ENCODE peak calls at places on chromosomes 13 and 19, in six cellular contexts. N is heart right ventricle, Q is mesendoderm, L is mucosa of descending colon, H is breast epithelium, R is cardiac muscle cell. U is an unnamed sample.
A peak's percentile ranks its signal among the peaks of the same experiment; 100 is the strongest.

GRCh38 chr19:11479470-11480080 is 1.3 kb downstream of the ELAVL3 start:
- DNase-seq in N (no peak), Q (peak; percentile 78), L (peak; percentile 69), H (no peak), R (peak; percentile 26), U (no peak)

GRCh38 chr19:12821761-12822160 is 12.6 kb downstream of the RTBDN start:
- DNase-seq in N (no peak), Q (no peak), L (no peak), H (no peak), R (no peak), U (no peak)

GRCh38 chr13:99289674-99290337 is 17.4 kb downstream of the GPR183 start:
- DNase-seq in N (no peak), Q (no peak), L (no peak), H (no peak), R (no peak), U (no peak)

GRCh38 chr13:30398601-30399072 is 23.7 kb upstream of the UBE2L5 start:
- DNase-seq in N (no peak), Q (no peak), L (peak; percentile 54), H (no peak), R (peak; percentile 38), U (no peak)

GRCh38 chr19:13103961-13104847 is 1.5 kb upstream of the LYL1 start:
- DNase-seq in N (peak; percentile 85), Q (peak; percentile 33), L (peak; percentile 69), H (no peak), R (no peak), U (no peak)

GRCh38 chr13:99468971-99469545 is 32.2 kb upstream of the TM9SF2 start:
- DNase-seq in N (no peak), Q (peak; percentile 59), L (no peak), H (no peak), R (peak; percentile 14), U (no peak)

GRCh38 chr13:39232401-39232980 is 194.2 kb downstream of the NHLRC3 start:
- DNase-seq in N (no peak), Q (no peak), L (no peak), H (no peak), R (no peak), U (no peak)

GRCh38 chr19:50518091-50519005 is 4.6 kb upstream of the ASPDH start:
- DNase-seq in N (no peak), Q (no peak), L (peak; percentile 19), H (no peak), R (no peak), U (no peak)

GRCh38 chr19:2290441-2291184 is 8.6 kb upstream of the PEAK3 start:
- DNase-seq in N (no peak), Q (no peak), L (no peak), H (no peak), R (no peak), U (no peak)

GRCh38 chr19:10756371-10756770 is 38.5 kb downstream of the DNM2 start:
- DNase-seq in N (no peak), Q (no peak), L (no peak), H (no peak), R (no peak), U (no peak)

GRCh38 chr13:46516624-46517318 is 36.2 kb upstream of the LRCH1 start:
- DNase-seq in N (peak; percentile 35), Q (no peak), L (no peak), H (no peak), R (peak; percentile 41), U (no peak)

GRCh38 chr13:114012141-114012540 is 38.3 kb upstream of the C13orf46 start:
- DNase-seq in N (no peak), Q (no peak), L (no peak), H (no peak), R (no peak), U (no peak)

GRCh38 chr19:8308891-8309291 is 733 bp upstream of the CD320 start:
- DNase-seq in N (peak; percentile 5), Q (no peak), L (peak; percentile 33), H (no peak), R (no peak), U (peak; percentile 51)

GRCh38 chr19:18009412-18010066 is 1.6 kb downstream of the ARRDC2 start:
- DNase-seq in N (no peak), Q (no peak), L (no peak), H (no peak), R (no peak), U (no peak)

GRCh38 chr19:11423164-11423803 is 4.2 kb upstream of the RGL3 start:
- DNase-seq in N (no peak), Q (no peak), L (no peak), H (no peak), R (no peak), U (no peak)

GRCh38 chr19:38707512-38708114 is 36.7 kb downstream of the CAPN12 start:
- DNase-seq in N (peak; percentile 84), Q (no peak), L (no peak), H (peak; percentile 85), R (peak; percentile 61), U (no peak)

GRCh38 chr13:73722120-73722519 is 412.1 kb downstream of the KLF12 start:
- DNase-seq in N (no peak), Q (peak; percentile 63), L (no peak), H (no peak), R (peak; percentile 49), U (no peak)

GRCh38 chr19:7787141-7787540 is 24.1 kb downstream of the CLEC4M start:
- DNase-seq in N (no peak), Q (peak; percentile 40), L (no peak), H (no peak), R (no peak), U (no peak)

GRCh38 chr19:50548191-50549058 is 19.8 kb downstream of the LRRC4B start:
- DNase-seq in N (no peak), Q (no peak), L (no peak), H (no peak), R (no peak), U (no peak)

GRCh38 chr13:103349664-103350063 is 283.4 kb upstream of the SLC10A2 start:
- DNase-seq in N (peak; percentile 34), Q (no peak), L (no peak), H (no peak), R (no peak), U (no peak)

GRCh38 chr19:48830965-48831364 is 5.3 kb downstream of the HSD17B14 start:
- DNase-seq in N (no peak), Q (peak; percentile 43), L (no peak), H (no peak), R (no peak), U (no peak)

GRCh38 chr19:27657271-27658051 is 1555.5 kb downstream of the UQCRFS1 start:
- DNase-seq in N (no peak), Q (no peak), L (no peak), H (no peak), R (no peak), U (peak; percentile 20)

GRCh38 chr19:40286674-40287421 is 1.7 kb upstream of the AKT2 start:
- DNase-seq in N (no peak), Q (no peak), L (no peak), H (no peak), R (no peak), U (no peak)

GRCh38 chr13:109747524-109747923 is 38.9 kb downstream of the IRS2 start:
- DNase-seq in N (no peak), Q (no peak), L (no peak), H (no peak), R (no peak), U (no peak)

DNA sequence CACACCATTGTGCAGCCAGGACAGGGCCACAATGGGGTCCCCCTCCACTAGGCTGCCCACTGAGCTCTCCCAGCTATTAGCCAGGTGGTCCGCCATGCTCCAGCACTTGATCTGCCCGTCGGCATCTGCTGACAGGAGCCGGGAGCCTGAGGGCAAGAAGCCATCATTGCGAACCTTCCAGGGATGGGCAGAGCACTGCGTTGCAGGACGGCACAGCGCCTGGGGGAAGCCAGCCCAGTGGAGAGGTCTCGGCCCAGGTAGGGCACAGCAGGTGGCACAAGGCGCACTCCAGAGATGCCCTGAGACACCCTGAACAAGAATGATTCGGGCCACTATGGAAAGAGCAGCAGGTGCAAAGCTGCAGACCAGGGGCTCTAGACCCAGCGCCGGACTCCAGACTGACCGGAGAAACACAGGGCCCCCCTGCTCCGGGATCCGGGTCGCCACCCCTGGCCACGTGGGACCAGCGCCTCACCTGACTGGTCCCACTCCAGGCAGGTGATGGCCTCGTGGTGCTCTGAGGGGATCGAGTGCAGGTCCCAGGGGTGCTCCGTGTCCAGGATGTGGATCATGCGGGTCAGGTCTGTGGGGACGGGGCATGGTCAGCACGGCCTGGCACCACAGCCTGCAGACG is 3.2 kb downstream of the MED16 start:
- DNase-seq in N (no peak), Q (no peak), L (no peak), H (no peak), R (no peak), U (no peak)
- H3K36me3 ChIP-seq in N (peaks cover 40% of the 10 kb centered on the region), Q (peaks cover 2% of the 10 kb centered on the region), L (peaks cover 5% of the 10 kb centered on the region), H (no peaks in the 10 kb centered on the region), R (no peaks in the 10 kb centered on the region), U (peaks cover 52% of the 10 kb centered on the region)

DNA sequence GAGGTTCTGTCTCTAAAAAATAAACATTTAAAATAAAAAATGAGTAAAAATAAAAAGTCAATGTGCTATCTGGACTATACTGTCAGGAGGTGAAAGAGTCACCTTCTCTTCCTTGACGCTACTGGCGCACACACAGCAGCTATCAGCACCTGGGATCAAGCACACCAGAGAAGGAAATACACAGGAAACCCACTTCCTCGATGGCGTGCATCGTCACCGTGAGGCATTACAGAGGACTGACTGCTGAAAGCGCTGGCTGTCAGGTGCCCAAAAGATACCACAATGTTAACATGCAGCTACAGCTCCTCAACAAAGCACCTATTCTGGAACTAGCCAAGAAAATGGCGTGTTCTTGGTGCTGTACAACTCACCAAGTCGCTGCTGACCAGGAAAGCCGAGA is 6.1 kb downstream of the SLC35E1 start:
- DNase-seq in N (no peak), Q (no peak), L (no peak), H (peak; percentile 45), R (no peak), U (no peak)
- H3K36me3 ChIP-seq in N (peaks cover 91% of the 10 kb centered on the region), Q (peaks cover 13% of the 10 kb centered on the region), L (no peaks in the 10 kb centered on the region), H (no peaks in the 10 kb centered on the region), R (peaks cover 34% of the 10 kb centered on the region), U (peaks cover 78% of the 10 kb centered on the region)

GRCh38 chr19:4441994-4442845 is 15.4 kb downstream of the UBXN6 start:
- DNase-seq in N (no peak), Q (no peak), L (no peak), H (no peak), R (no peak), U (no peak)

GRCh38 chr19:4436231-4436630 is 21.4 kb downstream of the UBXN6 start:
- DNase-seq in N (no peak), Q (no peak), L (no peak), H (no peak), R (no peak), U (no peak)

GRCh38 chr19:4442846-4443146 is 14.8 kb downstream of the UBXN6 start:
- DNase-seq in N (no peak), Q (no peak), L (no peak), H (no peak), R (no peak), U (no peak)

GRCh38 chr19:4437103-4437502 is 20.5 kb downstream of the UBXN6 start:
- DNase-seq in N (no peak), Q (no peak), L (no peak), H (no peak), R (no peak), U (no peak)

GRCh38 chr19:4439243-4439642 is 18.4 kb downstream of the UBXN6 start:
- DNase-seq in N (no peak), Q (no peak), L (no peak), H (no peak), R (no peak), U (no peak)
- H3K36me3 ChIP-seq in N (no peaks in the 10 kb centered on the region), Q (peaks cover 21% of the 10 kb centered on the region), L (no peaks in the 10 kb centered on the region), H (no peaks in the 10 kb centered on the region), R (no peaks in the 10 kb centered on the region), U (peaks cover 11% of the 10 kb centered on the region)

DNA sequence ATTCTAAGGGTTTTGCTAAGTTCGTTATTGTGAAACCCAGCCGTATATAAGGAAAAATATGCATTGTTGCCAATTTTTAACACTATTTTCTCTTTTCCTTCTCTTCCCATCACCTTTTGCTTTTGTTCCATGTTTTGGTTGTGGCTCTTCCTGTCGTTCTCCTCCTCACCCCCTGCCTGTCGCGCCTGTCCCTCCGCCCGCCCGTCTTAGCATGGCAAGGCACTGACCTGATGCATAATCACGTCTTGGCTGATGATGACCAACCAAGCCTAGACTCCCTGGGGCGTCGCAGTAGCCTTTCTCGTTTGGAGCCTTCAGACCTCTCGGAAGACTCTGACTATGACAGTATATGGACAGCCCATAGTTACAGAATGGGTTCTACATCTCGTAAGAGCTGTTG is 28.5 kb upstream of the TEX29 start:
- DNase-seq in N (no peak), Q (no peak), L (no peak), H (no peak), R (no peak), U (no peak)
- H3K36me3 ChIP-seq in N (peaks cover 98% of the 10 kb centered on the region), Q (peaks cover 2% of the 10 kb centered on the region), L (no peaks in the 10 kb centered on the region), H (no peaks in the 10 kb centered on the region), R (peaks cover 20% of the 10 kb centered on the region), U (peaks cover 89% of the 10 kb centered on the region)

U was measured in suprapubic skin.